ENCODE peak calls at places on chromosome 11, in four cellular contexts. O is EL, E is heart left ventricle, W is HCT116. U is an unnamed sample.

GRCh38 chr11:76266269-76266668 is 60.0 kb upstream of the WNT11 start:
- DNase-seq in O (peak), E (no peak), W (peak), U (no peak)

GRCh38 chr11:96287796-96288439 is 55.1 kb downstream of the MAML2 start:
- DNase-seq in E (no peak), O (no peak), W (no peak), U (no peak)

GRCh38 chr11:96213500-96213899 is 129.5 kb downstream of the MAML2 start:
- DNase-seq in E (no peak), O (peak), W (no peak), U (no peak)

GRCh38 chr11:122748968-122749687 is 89.2 kb upstream of the CRTAM start:
- DNase-seq in O (peak), E (peak), W (no peak), U (no peak)

GRCh38 chr11:41659990-41660389 is 200.5 kb upstream of the LRRC4C start:
- DNase-seq in W (no peak), O (no peak), E (no peak), U (no peak)

GRCh38 chr11:59186130-59186594 is 14.2 kb downstream of the DTX4 start:
- DNase-seq in E (no peak), O (peak), W (peak), U (no peak)

GRCh38 chr11:113311536-113311935 is 2.8 kb upstream of the TTC12 start:
- DNase-seq in E (no peak), W (no peak), O (peak), U (no peak)

GRCh38 chr11:76153609-76153949 is 52.7 kb downstream of the WNT11 start:
- DNase-seq in W (no peak), O (peak), E (no peak), U (no peak)

GRCh38 chr11:114057147-114057546 is 2.4 kb upstream of the ZBTB16 start:
- DNase-seq in O (no peak), W (no peak), E (no peak), U (no peak)

GRCh38 chr11:120028181-120028935 is 109.6 kb downstream of the TRIM29 start:
- DNase-seq in O (no peak), E (no peak), W (no peak), U (no peak)

GRCh38 chr11:76772100-76772782 is 10.9 kb upstream of the TSKU start:
- DNase-seq in O (no peak), E (peak), W (no peak), U (no peak)

GRCh38 chr11:34792814-34793241 is 123.4 kb downstream of the APIP start:
- DNase-seq in W (no peak), E (peak), O (no peak), U (no peak)

GRCh38 chr11:79902493-79902892 is 461.7 kb upstream of the TENM4 start:
- DNase-seq in W (no peak), E (no peak), O (no peak), U (no peak)

GRCh38 chr11:123018702-123019101 is 37.1 kb upstream of the BSX start:
- DNase-seq in O (no peak), E (peak), W (no peak), U (no peak)

GRCh38 chr11:35897019-35897418 is 46.8 kb upstream of the LDLRAD3 start:
- DNase-seq in W (no peak), E (no peak), O (no peak), U (no peak)

GRCh38 chr11:134655189-134655937 is 243.3 kb upstream of the B3GAT1 start:
- DNase-seq in W (no peak), E (no peak), O (no peak), U (no peak)